ENCODE peak calls at places on chromosomes 6 and 20, in six cellular contexts. U, I, J, W, P and T are unnamed samples.

GRCh38 chr6:38239719-38240451 is 399.8 kb downstream of the BTBD9 start:
- DNase-seq in U (no peak), I (peak), J (peak), W (no peak), P (peak), T (no peak)

GRCh38 chr20:39756828-39757227 is 794.7 kb downstream of the DHX35 start:
- DNase-seq in U (no peak), I (no peak), J (no peak), W (no peak), P (no peak), T (no peak)

GRCh38 chr6:6565488-6565887 is 23.0 kb upstream of the LY86 start:
- DNase-seq in U (no peak), I (no peak), J (no peak), W (no peak), P (no peak), T (no peak)

GRCh38 chr20:19995220-19995863 is 21.8 kb upstream of the NAA20 start:
- DNase-seq in U (no peak), I (peak), J (peak), W (no peak), P (peak), T (peak)

GRCh38 chr6:77633993-77634392 is 18.8 kb upstream of the MEI4 start:
- DNase-seq in U (no peak), I (peak), J (peak), W (no peak), P (peak), T (peak)

GRCh38 chr6:90397929-90398674 is 101.5 kb upstream of the BACH2 start:
- DNase-seq in U (peak), I (no peak), J (no peak), W (no peak), P (peak), T (peak)

GRCh38 chr20:483791-484644 is 21.7 kb upstream of the TBC1D20 start:
- DNase-seq in U (no peak), I (no peak), J (no peak), W (peak), P (no peak), T (no peak)

GRCh38 chr6:29887330-29887818 is 55.0 kb upstream of the HLA-A start:
- DNase-seq in U (peak), I (peak), J (peak), W (peak), P (peak), T (peak)

GRCh38 chr20:49303211-49303610 is 25.4 kb upstream of the ZNFX1 start:
- DNase-seq in U (no peak), I (no peak), J (peak), W (no peak), P (peak), T (peak)

GRCh38 chr20:12916699-12917098 is 92.1 kb upstream of the SPTLC3 start:
- DNase-seq in U (peak), I (no peak), J (no peak), W (no peak), P (no peak), T (no peak)

GRCh38 chr20:63099426-63100267 is 92.9 kb upstream of the BHLHE23 start:
- DNase-seq in U (no peak), I (no peak), J (no peak), W (peak), P (no peak), T (no peak)

GRCh38 chr6:30223339-30223738 is 10.1 kb upstream of the TRIM26 start:
- DNase-seq in U (no peak), I (no peak), J (no peak), W (no peak), P (no peak), T (no peak)

GRCh38 chr20:59062057-59062456 is 19.5 kb upstream of the PRELID3B start:
- DNase-seq in U (no peak), I (no peak), J (no peak), W (no peak), P (no peak), T (no peak)

GRCh38 chr20:22966787-22967464 is 68.2 kb upstream of the SSTR4 start:
- DNase-seq in U (peak), I (no peak), J (no peak), W (no peak), P (no peak), T (no peak)

GRCh38 chr20:22958390-22958789 is 76.7 kb upstream of the SSTR4 start:
- DNase-seq in U (no peak), I (no peak), J (no peak), W (no peak), P (no peak), T (no peak)

GRCh38 chr20:22962567-22963439 is 72.3 kb upstream of the SSTR4 start:
- DNase-seq in U (peak), I (peak), J (peak), W (no peak), P (no peak), T (peak)

GRCh38 chr20:22963581-22963980 is 71.5 kb upstream of the SSTR4 start:
- DNase-seq in U (no peak), I (no peak), J (no peak), W (no peak), P (no peak), T (no peak)
- TF ChIP-seq CTCF in U (no peak), I (no peak), J (no peak), W (no peak), P (no peak), T (no peak)

GRCh38 chr6:28884423-28885148 is 39.2 kb downstream of the TRIM27 start:
- DNase-seq in U (no peak), I (no peak), J (no peak), W (no peak), P (no peak), T (no peak)

GRCh38 chr6:28876702-28877101 is 47.1 kb downstream of the TRIM27 start:
- DNase-seq in U (no peak), I (no peak), J (no peak), W (no peak), P (no peak), T (no peak)

GRCh38 chr6:28880894-28881780 is 42.6 kb downstream of the TRIM27 start:
- DNase-seq in U (peak), I (peak), J (peak), W (peak), P (peak), T (peak)

GRCh38 chr6:28885149-28885738 is 38.5 kb downstream of the TRIM27 start:
- DNase-seq in U (no peak), I (no peak), J (no peak), W (no peak), P (no peak), T (no peak)

DNA sequence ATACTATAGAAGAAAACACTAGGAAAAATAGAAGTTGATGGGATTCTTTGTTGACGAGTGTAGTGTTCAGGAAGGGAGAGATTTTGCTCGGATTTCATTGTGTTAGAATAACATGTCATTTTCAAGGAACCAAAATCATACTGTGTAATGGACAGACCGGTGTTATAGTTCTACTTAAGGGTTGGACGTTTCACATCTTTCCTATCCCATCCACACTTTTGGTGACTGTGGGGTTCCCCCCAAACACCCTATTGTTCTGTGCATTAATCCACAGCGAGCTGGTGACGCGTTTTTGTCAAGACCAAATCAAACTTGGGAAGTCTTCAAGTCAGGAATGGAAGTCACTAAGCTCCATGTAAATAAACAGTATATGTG is 43.3 kb downstream of the TRIM27 start:
- DNase-seq in U (no peak), I (no peak), J (no peak), W (no peak), P (no peak), T (no peak)
- H3K4me3 ChIP-seq in U (peak), I (peak), J (peak), W (peak), P (peak), T (peak)

GRCh38 chr6:54624779-54625178 is 221.8 kb upstream of the FAM83B start:
- DNase-seq in U (no peak), I (no peak), J (peak), W (no peak), P (peak), T (peak)

GRCh38 chr6:54618597-54618996 is 228.0 kb upstream of the FAM83B start:
- DNase-seq in U (no peak), I (no peak), J (no peak), W (no peak), P (no peak), T (no peak)

GRCh38 chr6:54619102-54619501 is 227.5 kb upstream of the FAM83B start:
- DNase-seq in U (no peak), I (no peak), J (no peak), W (no peak), P (no peak), T (no peak)

GRCh38 chr6:54624216-54624615 is 222.4 kb upstream of the FAM83B start:
- DNase-seq in U (no peak), I (no peak), J (no peak), W (no peak), P (peak), T (no peak)

DNA sequence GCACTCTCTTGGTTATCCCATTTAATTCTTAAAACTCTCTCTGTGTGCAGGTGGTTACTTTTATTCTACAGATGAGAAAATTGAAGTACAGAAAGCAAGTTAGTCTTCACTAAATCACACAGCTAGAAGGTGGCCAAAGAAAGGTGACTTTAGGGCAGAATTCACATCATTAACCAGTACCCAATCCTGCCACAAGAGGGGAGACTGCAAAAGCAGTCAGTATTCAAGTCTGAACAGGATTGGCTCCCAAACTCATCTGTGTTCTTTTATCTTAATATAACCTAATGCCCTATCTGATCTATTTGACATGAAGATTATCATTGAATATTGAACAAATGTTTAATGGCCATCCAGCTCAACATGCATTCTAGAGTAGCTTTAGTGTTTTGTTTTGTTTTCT is 225.3 kb upstream of the FAM83B start:
- DNase-seq in U (no peak), I (peak), J (no peak), W (no peak), P (no peak), T (peak)
- TF ChIP-seq CTCF in U (peak), I (peak), J (peak), W (no peak), P (no peak), T (peak)

DNA sequence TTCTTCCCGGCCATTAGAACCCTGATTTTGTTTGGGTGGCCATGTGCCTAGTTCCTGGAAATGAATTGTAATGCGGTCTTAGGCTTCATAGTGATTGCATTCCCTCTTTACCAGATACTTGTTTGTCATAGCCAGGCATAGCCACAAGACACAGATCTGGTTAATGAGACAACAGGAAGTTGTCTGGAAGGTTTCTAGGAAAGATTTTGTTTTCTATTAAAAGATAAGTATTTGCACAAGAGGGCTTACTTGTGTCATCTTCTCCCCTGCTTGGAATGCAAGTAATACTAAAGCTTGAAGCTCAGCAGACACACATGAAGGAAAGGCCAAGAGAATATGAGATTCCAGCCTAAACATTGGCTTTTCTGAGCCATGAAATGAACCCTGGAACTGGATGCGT is 12.9 kb downstream of the FARS2 start:
- DNase-seq in U (no peak), I (no peak), J (no peak), W (no peak), P (no peak), T (peak)
- H3K4me3 ChIP-seq in U (no peak), I (no peak), J (no peak), W (no peak), P (no peak), T (no peak)

GRCh38 chr6:157022022-157022740 is 245.0 kb downstream of the ARID1B start:
- DNase-seq in U (peak), I (peak), J (peak), W (peak), P (peak), T (peak)

GRCh38 chr6:157021267-157022021 is 244.3 kb downstream of the ARID1B start:
- DNase-seq in U (peak), I (peak), J (peak), W (peak), P (peak), T (peak)

GRCh38 chr6:157025459-157025858 is 248.3 kb downstream of the ARID1B start:
- DNase-seq in U (peak), I (peak), J (no peak), W (no peak), P (peak), T (no peak)

GRCh38 chr6:157024745-157025144 is 247.6 kb downstream of the ARID1B start:
- DNase-seq in U (no peak), I (no peak), J (no peak), W (no peak), P (no peak), T (no peak)

DNA sequence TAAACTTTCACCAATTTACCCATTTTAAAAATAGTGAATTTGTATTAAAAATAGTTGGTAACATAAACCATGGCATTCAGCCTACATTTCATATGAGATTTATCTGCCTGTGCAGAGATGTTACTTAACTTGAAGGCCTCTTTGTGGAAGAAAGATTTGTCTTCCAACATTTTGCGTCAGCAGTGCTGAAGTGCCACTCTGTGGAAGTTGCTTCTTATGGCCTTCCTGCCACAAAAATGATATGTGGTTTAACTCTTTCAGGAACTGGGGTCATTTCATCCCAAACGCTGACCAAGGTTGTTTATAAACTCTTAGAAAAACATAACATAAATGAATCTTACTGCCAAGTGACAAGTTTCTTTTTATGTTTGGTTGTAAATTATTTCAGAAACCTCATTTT is 246.8 kb downstream of the ARID1B start:
- DNase-seq in U (no peak), I (no peak), J (peak), W (no peak), P (peak), T (peak)
- TF ChIP-seq CTCF in U (no peak), I (no peak), J (no peak), W (no peak), P (no peak), T (no peak)

DNA sequence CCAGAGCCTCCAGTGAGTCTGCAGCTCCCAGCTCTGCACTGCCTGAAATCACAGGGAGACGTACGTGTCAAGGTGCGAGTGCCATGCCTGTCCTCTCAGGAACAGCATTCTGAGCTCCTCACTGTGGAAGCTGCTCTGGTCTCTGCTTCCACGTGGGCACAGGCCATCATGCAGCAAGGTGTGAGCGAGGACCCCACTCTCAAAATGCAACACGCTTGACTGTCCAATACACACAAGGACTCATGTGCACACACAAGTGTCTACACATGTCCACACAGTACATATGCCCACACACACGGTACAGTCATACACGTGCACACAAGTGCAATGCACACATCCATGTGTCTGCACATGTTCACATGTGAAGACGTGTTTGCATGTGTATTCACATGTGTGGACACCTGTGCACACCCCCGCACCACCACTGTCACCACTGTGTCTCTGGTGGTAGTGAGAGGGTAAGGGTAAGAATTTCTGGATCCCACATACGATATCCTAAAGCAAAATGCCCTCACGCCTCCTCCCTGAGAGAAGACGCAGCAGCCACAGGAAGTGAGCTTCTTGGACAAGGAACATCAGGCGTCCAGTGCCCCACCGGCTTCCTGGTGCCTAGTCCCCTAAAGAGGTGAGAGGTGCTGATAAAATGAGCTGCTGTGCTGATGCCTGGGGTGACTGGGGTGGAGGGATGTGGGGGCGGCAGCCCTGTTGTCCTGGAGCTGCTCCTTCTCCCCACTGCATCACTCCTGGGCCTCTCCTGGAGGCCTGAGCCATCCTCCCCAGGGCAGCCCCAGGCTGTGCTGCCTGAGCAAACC is 260.4 kb downstream of the DLL1 start:
- DNase-seq in U (no peak), I (no peak), J (no peak), W (no peak), P (no peak), T (no peak)
- H3K4me3 ChIP-seq in U (no peak), I (no peak), J (no peak), W (no peak), P (no peak), T (no peak)

GRCh38 chr6:39593644-39594043 is 131.6 kb downstream of the KIF6 start:
- DNase-seq in U (no peak), I (no peak), J (no peak), W (no peak), P (no peak), T (no peak)
- TF ChIP-seq CTCF in U (no peak), I (no peak), J (no peak), W (no peak), P (no peak), T (no peak)

DNA sequence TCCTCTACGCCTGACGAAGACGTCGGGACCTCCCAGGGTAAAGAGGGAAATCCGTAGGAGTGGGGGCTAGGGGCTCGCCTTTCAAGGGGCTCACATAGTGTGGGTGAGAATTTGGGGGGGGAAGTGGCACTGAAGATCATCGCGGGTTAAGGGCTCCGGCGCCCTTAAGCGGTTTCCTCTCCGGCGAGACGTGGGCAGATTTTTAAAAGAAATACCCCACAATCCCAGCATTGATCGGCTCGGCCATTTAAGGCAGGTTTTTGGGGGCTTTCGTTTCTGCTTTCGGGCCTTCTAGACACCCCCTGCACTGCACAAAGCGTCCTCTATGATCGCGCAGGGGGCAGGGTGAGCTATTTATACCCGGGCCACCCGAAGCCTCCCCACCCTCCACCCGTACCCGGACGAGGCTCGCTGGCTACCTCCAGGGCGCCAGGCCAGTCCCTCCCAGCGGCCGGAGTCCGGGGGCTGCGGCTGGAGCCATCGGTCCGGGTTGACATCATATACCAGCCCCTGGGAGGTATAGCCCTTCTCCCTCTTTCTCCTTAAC is 1.2 kb downstream of the NKX2-2 start:
- DNase-seq in U (no peak), I (no peak), J (no peak), W (no peak), P (no peak), T (no peak)
- H3K4me3 ChIP-seq in U (no peak), I (no peak), J (peak), W (no peak), P (no peak), T (no peak)